ENCODE peak calls at places on chromosomes 7 and 10, in eight cellular contexts. U, G, F, Y, X, B, J and V are unnamed samples.

GRCh38 chr7:89238156-89238555 is 442.6 kb upstream of the TEX47 start:
- DNase-seq in U (no peak), G (no peak), F (no peak), Y (no peak), X (no peak), B (no peak), J (no peak), V (no peak)

GRCh38 chr10:49745756-49746155 is 16.4 kb downstream of the OGDHL start:
- DNase-seq in U (no peak), G (no peak), F (no peak), Y (peak; percentile 20), X (no peak), B (no peak), J (no peak), V (no peak)

GRCh38 chr10:132793871-132794849 is 8.2 kb upstream of the NKX6-2 start:
- DNase-seq in U (no peak), G (no peak), F (no peak), Y (no peak), X (no peak), B (no peak), J (no peak), V (no peak)

GRCh38 chr10:19811517-19811916 is 4.7 kb upstream of the PLXDC2 start:
- DNase-seq in U (no peak), G (no peak), F (no peak), Y (no peak), X (peak; percentile 67), B (no peak), J (peak; percentile 41), V (no peak)

GRCh38 chr7:131502810-131503545 is 53.5 kb downstream of the PODXL start:
- DNase-seq in U (no peak), G (no peak), F (no peak), Y (no peak), X (no peak), B (no peak), J (peak; percentile 72), V (no peak)

GRCh38 chr7:29924684-29925083 is 64.9 kb downstream of the SCRN1 start:
- DNase-seq in U (no peak), G (no peak), F (no peak), Y (no peak), X (no peak), B (no peak), J (no peak), V (no peak)

GRCh38 chr10:88108115-88108610 is 244.7 kb downstream of the PTEN start:
- DNase-seq in U (no peak), G (no peak), F (no peak), Y (no peak), X (no peak), B (peak; percentile 42), J (peak; percentile 20), V (peak; percentile 28)

GRCh38 chr10:126907423-126907970 is 2.3 kb downstream of the DOCK1 start:
- DNase-seq in U (no peak), G (no peak), F (no peak), Y (no peak), X (peak; percentile 66), B (no peak), J (no peak), V (no peak)

GRCh38 chr7:101166909-101167644 is 1.7 kb upstream of the VGF start:
- DNase-seq in U (no peak), G (no peak), F (no peak), Y (no peak), X (peak; percentile 87), B (no peak), J (no peak), V (no peak)

GRCh38 chr7:104983620-104984539 is 30.1 kb upstream of the KMT2E start:
- DNase-seq in U (peak; percentile 94), G (peak; percentile 91), F (peak; percentile 74), Y (peak; percentile 90), X (peak; percentile 94), B (peak; percentile 92), J (peak; percentile 91), V (peak; percentile 94)

GRCh38 chr10:5606864-5607263 is 59.5 kb downstream of the ASB13 start:
- DNase-seq in U (peak; percentile 28), G (no peak), F (no peak), Y (no peak), X (no peak), B (no peak), J (no peak), V (no peak)

GRCh38 chr7:101021703-101022102 is 1.8 kb downstream of the MUC17 start:
- DNase-seq in U (no peak), G (peak; percentile 47), F (no peak), Y (no peak), X (no peak), B (no peak), J (no peak), V (peak; percentile 72)

GRCh38 chr10:20133669-20134189 is 317.5 kb downstream of the PLXDC2 start:
- DNase-seq in U (no peak), G (no peak), F (no peak), Y (no peak), X (no peak), B (no peak), J (no peak), V (no peak)

GRCh38 chr7:5594616-5595544 is 171.2 kb upstream of the TNRC18 start:
- DNase-seq in U (no peak), G (no peak), F (no peak), Y (no peak), X (peak; percentile 83), B (no peak), J (peak; percentile 32), V (no peak)

GRCh38 chr10:78184851-78185692 is 151.4 kb downstream of the RPS24 start:
- DNase-seq in U (no peak), G (no peak), F (no peak), Y (no peak), X (no peak), B (no peak), J (no peak), V (no peak)

GRCh38 chr10:103295391-103296044 is 18.6 kb downstream of the INA start:
- DNase-seq in U (no peak), G (no peak), F (no peak), Y (no peak), X (no peak), B (no peak), J (no peak), V (no peak)

GRCh38 chr10:103793920-103794883 is 61.2 kb downstream of the SH3PXD2A start:
- DNase-seq in U (peak; percentile 74), G (peak; percentile 91), F (no peak), Y (peak; percentile 92), X (no peak), B (peak; percentile 88), J (no peak), V (peak; percentile 83)

GRCh38 chr7:25854608-25855497 is 297.1 kb upstream of the NFE2L3 start:
- DNase-seq in U (no peak), G (peak; percentile 86), F (no peak), Y (no peak), X (peak; percentile 93), B (no peak), J (peak; percentile 48), V (peak; percentile 71)

GRCh38 chr7:137944168-137944567 is 57.7 kb downstream of the CREB3L2 start:
- DNase-seq in U (no peak), G (no peak), F (no peak), Y (no peak), X (no peak), B (no peak), J (no peak), V (no peak)

GRCh38 chr10:77641788-77642397 is 4.3 kb upstream of the KCNMA1 start:
- DNase-seq in U (no peak), G (peak; percentile 82), F (peak; percentile 31), Y (peak; percentile 77), X (peak; percentile 78), B (peak; percentile 58), J (peak; percentile 66), V (no peak)

GRCh38 chr7:17142831-17143541 is 155.5 kb upstream of the AHR start:
- DNase-seq in U (no peak), G (no peak), F (no peak), Y (no peak), X (no peak), B (no peak), J (no peak), V (no peak)

GRCh38 chr7:746074-747061 is 19.3 kb upstream of the PRKAR1B start:
- DNase-seq in U (peak; percentile 28), G (no peak), F (no peak), Y (no peak), X (no peak), B (no peak), J (no peak), V (no peak)

GRCh38 chr7:2472744-2473143 is 3.5 kb downstream of the GRIFIN start:
- DNase-seq in U (no peak), G (no peak), F (no peak), Y (no peak), X (peak; percentile 53), B (no peak), J (no peak), V (no peak)
- TF ChIP-seq CTCF in U (no peak), G (no peak), F (no peak), Y (no peak), X (peak; percentile 36), B (no peak), J (no peak), V (no peak)

GRCh38 chr7:55083206-55083605 is 64.4 kb downstream of the EGFR start:
- DNase-seq in U (no peak), G (no peak), F (no peak), Y (no peak), X (no peak), B (no peak), J (no peak), V (no peak)
- H3K4me1 ChIP-seq in U (peaks cover 62% of the 10 kb centered on the region), G (peaks cover 3% of the 10 kb centered on the region), F (peaks cover 8% of the 10 kb centered on the region), Y (peaks cover 54% of the 10 kb centered on the region), X (no peaks in the 10 kb centered on the region), B (peaks cover 69% of the 10 kb centered on the region), J (peaks cover 57% of the 10 kb centered on the region), V (peaks cover 24% of the 10 kb centered on the region)

GRCh38 chr7:143303733-143304132 is 12.2 kb upstream of the CLCN1 start:
- DNase-seq in U (no peak), G (no peak), F (no peak), Y (no peak), X (no peak), B (no peak), J (no peak), V (no peak)

GRCh38 chr7:143296686-143297085 is 8.5 kb downstream of the CASP2 start:
- DNase-seq in U (no peak), G (no peak), F (no peak), Y (no peak), X (no peak), B (no peak), J (no peak), V (no peak)

GRCh38 chr7:143300959-143301617 is 12.9 kb downstream of the CASP2 start:
- DNase-seq in U (no peak), G (no peak), F (no peak), Y (no peak), X (no peak), B (peak; percentile 65), J (no peak), V (no peak)

GRCh38 chr7:143299346-143299745 is 11.2 kb downstream of the CASP2 start:
- DNase-seq in U (no peak), G (no peak), F (no peak), Y (no peak), X (no peak), B (no peak), J (no peak), V (no peak)

GRCh38 chr7:143299840-143300239 is 11.7 kb downstream of the CASP2 start:
- DNase-seq in U (no peak), G (peak; percentile 58), F (peak; percentile 53), Y (peak; percentile 38), X (peak; percentile 88), B (peak; percentile 51), J (no peak), V (no peak)
- TF ChIP-seq CTCF in U (peak; percentile 56), G (peak; percentile 59), F (peak; percentile 80), Y (peak; percentile 51), X (peak; percentile 84), B (peak; percentile 32), J (peak; percentile 57), V (peak; percentile 60)

GRCh38 chr10:71838264-71839211 is 12.5 kb downstream of the PSAP start:
- DNase-seq in U (no peak), G (no peak), F (no peak), Y (no peak), X (no peak), B (no peak), J (no peak), V (no peak)
- H3K4me1 ChIP-seq in U (peaks cover 99% of the 10 kb centered on the region), G (peaks cover 12% of the 10 kb centered on the region), F (peaks cover 13% of the 10 kb centered on the region), Y (peaks cover 64% of the 10 kb centered on the region), X (peaks cover 5% of the 10 kb centered on the region), B (peaks cover 84% of the 10 kb centered on the region), J (peaks cover 100% of the 10 kb centered on the region), V (peaks cover 40% of the 10 kb centered on the region)